ENCODE peak calls at places on chromosomes 13 and 19, in ten cellular contexts. H, A, E, J, Z, N, O, I, S and K are unnamed samples.
A peak's percentile ranks its signal among the peaks of the same experiment; 100 is the strongest.

GRCh38 chr19:7927605-7928333 is 1.8 kb upstream of the CTXN1 start:
- DNase-seq in H (no peak), A (no peak), E (no peak), J (no peak), Z (no peak), N (no peak), O (peak; percentile 45), I (no peak), S (no peak), K (no peak)

GRCh38 chr13:40445557-40445990 is 220.9 kb downstream of the FOXO1 start:
- DNase-seq in H (peak; percentile 50), A (no peak), E (peak; percentile 97), J (peak; percentile 81), Z (peak; percentile 91), N (no peak), O (peak; percentile 93), I (no peak), S (no peak), K (no peak)

GRCh38 chr13:98433654-98434053 is 143.3 kb downstream of the STK24 start:
- DNase-seq in H (no peak), A (no peak), E (no peak), J (no peak), Z (no peak), N (no peak), O (no peak), I (no peak), S (no peak), K (no peak)

GRCh38 chr13:37984357-37984756 is 114.8 kb upstream of the TRPC4 start:
- DNase-seq in H (no peak), A (no peak), E (no peak), J (no peak), Z (no peak), N (no peak), O (no peak), I (no peak), S (no peak), K (peak; percentile 0)

GRCh38 chr19:39398297-39398864 is 7.2 kb downstream of the MED29 start:
- DNase-seq in H (peak; percentile 84), A (peak; percentile 55), E (peak; percentile 74), J (peak; percentile 37), Z (no peak), N (peak; percentile 38), O (peak; percentile 91), I (peak; percentile 21), S (no peak), K (no peak)

GRCh38 chr19:44673510-44673909 is 2.2 kb downstream of the CEACAM19 start:
- DNase-seq in H (no peak), A (no peak), E (no peak), J (no peak), Z (no peak), N (no peak), O (no peak), I (no peak), S (no peak), K (no peak)

GRCh38 chr19:52343548-52343947 is 7.5 kb downstream of the ZNF610 start:
- DNase-seq in H (peak; percentile 57), A (peak; percentile 15), E (peak; percentile 25), J (peak; percentile 48), Z (peak; percentile 43), N (peak; percentile 25), O (peak; percentile 64), I (no peak), S (peak; percentile 74), K (peak; percentile 67)

GRCh38 chr13:40665061-40665753 is 1.2 kb downstream of the FOXO1 start:
- DNase-seq in H (no peak), A (peak; percentile 25), E (no peak), J (peak; percentile 53), Z (peak; percentile 48), N (peak; percentile 4), O (peak; percentile 69), I (no peak), S (peak; percentile 61), K (no peak)

GRCh38 chr13:52428295-52428694 is 22.1 kb downstream of the VPS36 start:
- DNase-seq in H (peak; percentile 52), A (no peak), E (peak; percentile 85), J (no peak), Z (no peak), N (no peak), O (no peak), I (no peak), S (no peak), K (peak; percentile 93)

GRCh38 chr13:101773062-101773461 is 320.6 kb downstream of the ITGBL1 start:
- DNase-seq in H (peak; percentile 27), A (no peak), E (no peak), J (no peak), Z (no peak), N (no peak), O (no peak), I (no peak), S (no peak), K (no peak)

GRCh38 chr19:33675501-33676124 is 53.9 kb downstream of the CHST8 start:
- DNase-seq in H (no peak), A (no peak), E (no peak), J (peak; percentile 18), Z (no peak), N (no peak), O (peak; percentile 31), I (no peak), S (peak; percentile 0), K (peak; percentile 96)

GRCh38 chr19:53365899-53366493 is 491 bp downstream of the ZNF525 start:
- DNase-seq in H (no peak), A (no peak), E (no peak), J (peak; percentile 39), Z (peak; percentile 24), N (peak; percentile 21), O (no peak), I (peak; percentile 21), S (peak; percentile 50), K (no peak)

GRCh38 chr19:44557933-44558332 is 28.5 kb upstream of the CEACAM20 start:
- DNase-seq in H (no peak), A (no peak), E (no peak), J (no peak), Z (no peak), N (no peak), O (no peak), I (no peak), S (no peak), K (no peak)

GRCh38 chr19:5250127-5250659 is 90.4 kb downstream of the PTPRS start:
- DNase-seq in H (no peak), A (no peak), E (no peak), J (peak; percentile 91), Z (no peak), N (no peak), O (no peak), I (no peak), S (no peak), K (no peak)